ENCODE peak calls at places on chromosomes 3 and 15, in ten cellular contexts. G is left cardiac atrium; W is gastrocnemius medialis; K is heart right ventricle; A is activated naive CD4-positive, alpha-beta T cell; N is right lobe of liver; V is NCI-H1694 treated with DMSO at 0.1 percent for 48 hours; T is ovary; P is H9; F is transverse colon. M is an unnamed sample.

GRCh38 chr15:39580630-39581500 is at the start of gene THBS1:
- DNase-seq in A (no peak), W (peak; percentile 26), N (peak; percentile 69), F (peak; percentile 92), T (peak; percentile 94), P (peak; percentile 96), K (peak; percentile 84), V (peak; percentile 7), G (peak; percentile 96), M (peak; percentile 89)

GRCh38 chr3:72665103-72665502 is 183.1 kb downstream of the SHQ1 start:
- DNase-seq in K (no peak), P (no peak), W (no peak), V (no peak), F (no peak), G (no peak), N (no peak), A (no peak), T (no peak), M (no peak)

GRCh38 chr3:57006048-57006709 is 54.3 kb upstream of the SPATA12 start:
- DNase-seq in V (no peak), A (no peak), G (no peak), P (no peak), W (peak; percentile 35), K (no peak), F (no peak), N (no peak), T (peak; percentile 19), M (no peak)

GRCh38 chr3:31246293-31247062 is 286.2 kb upstream of the STT3B start:
- DNase-seq in V (no peak), N (no peak), F (no peak), K (no peak), G (no peak), P (no peak), W (no peak), A (no peak), T (no peak), M (no peak)

GRCh38 chr3:146199762-146200161 is 38.8 kb upstream of the PLOD2 start:
- DNase-seq in F (no peak), W (no peak), P (no peak), A (no peak), V (no peak), N (no peak), K (no peak), T (no peak), G (no peak), M (no peak)

GRCh38 chr3:31692714-31693113 is 160.0 kb downstream of the STT3B start:
- DNase-seq in F (no peak), W (no peak), K (no peak), G (no peak), A (no peak), N (no peak), V (no peak), T (no peak), P (no peak), M (no peak)

GRCh38 chr15:25394893-25395292 is 43.9 kb downstream of the UBE3A start:
- DNase-seq in K (no peak), T (no peak), V (no peak), W (no peak), A (no peak), N (no peak), F (no peak), P (no peak), G (no peak), M (no peak)

GRCh38 chr3:184563941-184564684 is 2.5 kb downstream of the EPHB3 start:
- DNase-seq in A (no peak), N (no peak), G (no peak), V (no peak), W (no peak), T (no peak), F (no peak), K (no peak), P (no peak), M (no peak)

GRCh38 chr3:110808630-110809029 is 263.0 kb upstream of the NECTIN3 start:
- DNase-seq in W (no peak), K (no peak), A (no peak), N (no peak), P (no peak), T (no peak), V (no peak), G (no peak), F (no peak), M (no peak)

GRCh38 chr3:111071257-111072015 is at the start of gene NECTIN3:
- DNase-seq in N (peak; percentile 98), A (peak; percentile 41), K (peak; percentile 94), T (peak; percentile 95), F (peak; percentile 96), W (peak; percentile 81), P (peak; percentile 90), G (peak; percentile 94), V (peak; percentile 24), M (peak; percentile 97)

GRCh38 chr3:185558395-185558794 is 6.0 kb upstream of the LIPH start:
- DNase-seq in G (no peak), T (no peak), F (peak; percentile 85), N (no peak), V (no peak), W (no peak), P (no peak), K (no peak), A (no peak), M (peak; percentile 92)

GRCh38 chr3:107833722-107834416 is 257.0 kb downstream of the CD47 start:
- DNase-seq in V (no peak), F (no peak), G (no peak), T (no peak), K (no peak), W (no peak), A (no peak), P (no peak), N (no peak), M (no peak)

GRCh38 chr15:39788800-39789565 is 6.3 kb upstream of the FSIP1 start:
- DNase-seq in A (no peak), T (no peak), W (no peak), F (no peak), V (no peak), G (no peak), K (no peak), P (no peak), N (no peak), M (no peak)

GRCh38 chr15:82398785-82399184 is 30.8 kb upstream of the GOLGA6L9 start:
- DNase-seq in A (no peak), V (no peak), G (no peak), F (no peak), W (no peak), T (no peak), K (no peak), N (no peak), P (no peak), M (no peak)

GRCh38 chr15:98177950-98178848 is 217.7 kb downstream of the ARRDC4 start:
- DNase-seq in W (peak; percentile 3), P (peak; percentile 73), F (peak; percentile 29), G (no peak), V (peak; percentile 1), K (no peak), T (no peak), N (no peak), A (no peak), M (peak; percentile 63)

GRCh38 chr3:107753494-107753893 is 230.7 kb downstream of the BBX start:
- DNase-seq in N (peak; percentile 47), A (no peak), F (peak; percentile 29), W (no peak), V (peak; percentile 68), G (no peak), K (no peak), P (peak; percentile 69), T (no peak), M (no peak)

GRCh38 chr15:97931314-97931713 is 29.2 kb upstream of the ARRDC4 start:
- DNase-seq in N (no peak), K (no peak), A (no peak), V (no peak), T (no peak), G (no peak), P (no peak), W (no peak), F (no peak), M (no peak)

GRCh38 chr3:129576514-129577345 is 29.7 kb downstream of the PLXND1 start:
- DNase-seq in V (peak; percentile 56), N (peak; percentile 60), T (no peak), P (no peak), F (peak; percentile 75), K (peak; percentile 58), A (no peak), G (no peak), W (no peak), M (peak; percentile 68)

GRCh38 chr15:97993310-97993738 is 32.8 kb downstream of the ARRDC4 start:
- DNase-seq in W (no peak), A (no peak), G (no peak), N (no peak), T (no peak), V (no peak), P (no peak), F (no peak), K (no peak), M (no peak)

GRCh38 chr3:106317141-106318055 is 448.6 kb upstream of the CBLB start:
- DNase-seq in F (no peak), G (no peak), K (no peak), P (no peak), V (no peak), T (no peak), A (no peak), W (no peak), N (no peak), M (no peak)

GRCh38 chr15:77513226-77513625 is 92.5 kb downstream of the HMG20A start:
- DNase-seq in P (no peak), A (no peak), T (peak; percentile 3), G (no peak), W (peak; percentile 38), K (no peak), F (no peak), V (no peak), N (no peak), M (no peak)

GRCh38 chr15:80402339-80402738 is 1.8 kb upstream of the ARNT2 start:
- DNase-seq in F (no peak), G (no peak), A (no peak), T (no peak), V (no peak), P (no peak), W (no peak), K (no peak), N (no peak), M (no peak)

GRCh38 chr3:24145981-24146822 is 201.1 kb downstream of the NR1D2 start:
- DNase-seq in K (no peak), G (no peak), P (no peak), T (no peak), W (no peak), A (no peak), F (no peak), V (no peak), N (no peak), M (no peak)

GRCh38 chr3:115074502-115074901 is 72.6 kb downstream of the ZBTB20 start:
- DNase-seq in T (no peak), N (no peak), G (no peak), K (no peak), A (no peak), W (no peak), P (no peak), F (no peak), V (no peak), M (no peak)

GRCh38 chr15:65081758-65082157 is 5.2 kb downstream of the KBTBD13 start:
- DNase-seq in F (no peak), K (no peak), V (no peak), P (no peak), W (no peak), G (no peak), T (no peak), N (no peak), A (no peak), M (no peak)

GRCh38 chr3:35565048-35565447 is 74.3 kb upstream of the ARPP21 start:
- DNase-seq in G (no peak), W (no peak), T (no peak), N (no peak), F (no peak), K (no peak), P (no peak), V (no peak), A (no peak), M (no peak)

GRCh38 chr3:27253831-27254230 is 115.4 kb downstream of the NEK10 start:
- DNase-seq in F (peak; percentile 38), K (no peak), N (peak; percentile 42), W (no peak), T (no peak), A (no peak), V (no peak), G (no peak), P (peak; percentile 64), M (peak; percentile 49)

GRCh38 chr3:177609613-177610012 is 412.3 kb upstream of the TBL1XR1 start:
- DNase-seq in K (no peak), W (no peak), A (no peak), P (no peak), V (no peak), N (no peak), T (no peak), F (no peak), G (no peak), M (no peak)